ENCODE peak calls at places on chromosomes 2 and 18, in five cellular contexts. A is HCT116, K is neural progenitor cell, S is aorta, F is body of pancreas. I is an unnamed sample. For H3K27me3, the result is how much of the 10 kb centered on the place peaks cover.

GRCh38 chr2:122764019-122764418 is 1008.6 kb downstream of the TSN start:
- DNase-seq in A (no peak), K (no peak), S (no peak), F (no peak), I (no peak)

GRCh38 chr2:31886700-31887099 is 124.1 kb downstream of the MEMO1 start:
- DNase-seq in A (peak), K (peak), S (no peak), F (peak), I (no peak)

GRCh38 chr2:197097578-197098366 is 171.3 kb upstream of the PGAP1 start:
- DNase-seq in A (no peak), K (no peak), S (peak), F (peak), I (no peak)

GRCh38 chr18:49013961-49014604 is 63.3 kb upstream of the SMAD7 start:
- DNase-seq in A (no peak), K (no peak), S (no peak), F (no peak), I (peak)

GRCh38 chr2:159506764-159507406 is 109.5 kb downstream of the BAZ2B start:
- DNase-seq in A (peak), K (no peak), S (no peak), F (no peak), I (no peak)

GRCh38 chr2:181949047-181949446 is 36.6 kb upstream of the PPP1R1C start:
- DNase-seq in A (peak), K (no peak), S (no peak), F (no peak), I (no peak)

GRCh38 chr2:69134546-69134945 is 121.6 kb downstream of the ANTXR1 start:
- DNase-seq in A (no peak), K (no peak), S (no peak), F (no peak), I (no peak)

GRCh38 chr18:73564073-73564472 is 583.6 kb downstream of the FBXO15 start:
- DNase-seq in A (no peak), K (no peak), S (no peak), F (no peak), I (no peak)

GRCh38 chr2:28754321-28754720 is 2.7 kb downstream of the PPP1CB start:
- DNase-seq in A (no peak), K (peak), S (no peak), F (no peak), I (no peak)

GRCh38 chr2:1653956-1654695 is 90.2 kb downstream of the PXDN start:
- DNase-seq in A (no peak), K (no peak), S (no peak), F (no peak), I (no peak)

GRCh38 chr2:14492920-14493503 is 139.5 kb upstream of the LRATD1 start:
- DNase-seq in A (no peak), K (peak), S (no peak), F (no peak), I (no peak)

GRCh38 chr2:25514043-25514627 is 159.2 kb downstream of the DTNB start:
- DNase-seq in A (no peak), K (no peak), S (no peak), F (no peak), I (no peak)

GRCh38 chr2:161370981-161371380 is 45.1 kb upstream of the TBR1 start:
- DNase-seq in A (no peak), K (no peak), S (no peak), F (no peak), I (no peak)
- H3K4me3 ChIP-seq in A (no peak), K (no peak), S (no peak), F (no peak), I (no peak)

DNA sequence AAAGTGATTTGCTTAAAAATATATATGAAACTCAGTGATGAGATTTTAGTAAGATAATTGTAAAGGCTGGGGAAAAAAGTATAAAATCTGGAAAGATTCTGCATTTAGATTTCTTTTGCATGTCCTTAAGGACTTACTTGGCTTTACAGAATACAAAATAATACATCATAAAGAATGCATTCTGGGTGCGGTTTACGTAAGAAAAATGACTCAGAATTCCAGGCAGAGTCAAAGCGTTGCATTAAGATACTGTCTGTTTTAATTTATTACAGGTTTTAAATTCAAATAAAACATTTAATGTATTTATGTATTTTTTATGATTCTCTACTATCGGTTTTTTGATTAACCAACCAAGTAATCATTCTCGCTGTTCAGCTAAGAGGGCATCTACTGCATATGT is 178.0 kb downstream of the SH3BP4 start:
- DNase-seq in A (no peak), K (no peak), S (no peak), F (no peak), I (no peak)
- H3K27me3 ChIP-seq in A (under half), K (under half), S (under half), F (under half), I (under half)

GRCh38 chr2:173401716-173402326 is 47.1 kb downstream of the CDCA7 start:
- DNase-seq in A (no peak), K (peak), S (no peak), F (no peak), I (no peak)
- H3K4me3 ChIP-seq in A (peak), K (peak), S (peak), F (no peak), I (peak)

GRCh38 chr18:24185805-24186204 is 46.9 kb downstream of the CABYR start:
- DNase-seq in A (no peak), K (no peak), S (no peak), F (no peak), I (no peak)

GRCh38 chr18:24189007-24189528 is 50.2 kb downstream of the CABYR start:
- DNase-seq in A (no peak), K (no peak), S (no peak), F (no peak), I (no peak)

GRCh38 chr18:24187689-24188088 is 48.8 kb downstream of the CABYR start:
- DNase-seq in A (no peak), K (no peak), S (no peak), F (no peak), I (no peak)

GRCh38 chr18:24188120-24188519 is 49.3 kb downstream of the CABYR start:
- DNase-seq in A (no peak), K (no peak), S (no peak), F (no peak), I (no peak)

DNA sequence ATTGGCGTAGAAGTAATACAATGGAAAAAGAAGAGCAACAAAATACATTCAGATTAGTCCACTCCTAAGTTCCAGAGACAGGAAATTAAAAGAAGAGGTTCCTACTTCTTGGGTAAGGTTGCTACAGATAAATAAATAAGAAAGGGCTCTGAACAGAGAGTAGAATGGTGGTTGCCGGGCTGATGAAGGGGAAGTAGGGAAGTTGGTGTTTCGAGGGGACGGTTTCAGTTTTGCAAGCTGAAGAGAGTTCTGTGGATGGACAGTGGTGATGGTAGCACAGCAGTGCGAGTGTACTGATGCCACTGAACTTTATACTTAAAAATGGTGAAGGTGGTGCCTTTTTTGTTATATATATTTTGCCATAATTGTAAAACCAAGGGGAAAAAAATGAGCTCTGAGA is 48.2 kb downstream of the CABYR start:
- DNase-seq in A (no peak), K (no peak), S (no peak), F (no peak), I (no peak)
- H3K27me3 ChIP-seq in A (under half), K (under half), S (under half), F (under half), I (under half)

I was measured in WERI-Rb-1.